ENCODE peak calls at places on chromosomes 13 and 19, in four cellular contexts. D is mucosa of descending colon; H is activated naive CD8-positive, alpha-beta T cell treated with anti-CD3 and anti-CD28 coated beads, Interleukin-2, amount 10 ng/mL, durations not matched to agents 7 days and 5 days; K is left lobe of liver. I is an unnamed sample.

GRCh38 chr19:48149430-48149829 is 20.7 kb downstream of the LIG1 start:
- DNase-seq in D (no peak), H (no peak), K (peak; percentile 74), I (no peak)

GRCh38 chr19:35107541-35107939 is 8.1 kb upstream of the FXYD3 start:
- DNase-seq in D (peak; percentile 61), H (no peak), K (no peak), I (no peak)

GRCh38 chr19:35495107-35496064 is 5.1 kb upstream of the KRTDAP start:
- DNase-seq in D (peak; percentile 69), H (peak; percentile 73), K (peak; percentile 66), I (peak; percentile 79)

GRCh38 chr13:47945738-47946137 is 55.3 kb downstream of the SUCLA2 start:
- DNase-seq in D (no peak), H (no peak), K (no peak), I (no peak)

GRCh38 chr19:43809762-43810696 is 7.8 kb upstream of the LYPD5 start:
- DNase-seq in D (no peak), H (no peak), K (no peak), I (no peak)

GRCh38 chr13:41577437-41577836 is 120.1 kb downstream of the RGCC start:
- DNase-seq in D (no peak), H (no peak), K (peak; percentile 92), I (peak; percentile 46)

GRCh38 chr13:96141032-96141431 is 51.1 kb downstream of the HS6ST3 start:
- DNase-seq in D (no peak), H (no peak), K (no peak), I (no peak)

GRCh38 chr19:39915848-39916215 is 18.6 kb downstream of the FCGBP start:
- DNase-seq in D (no peak), H (no peak), K (peak; percentile 34), I (no peak)

GRCh38 chr19:54315956-54316355 is 3.0 kb upstream of the LILRA5 start:
- DNase-seq in D (no peak), H (no peak), K (peak; percentile 41), I (no peak)